ENCODE peak calls at places on chromosomes 16 and 17, in six cellular contexts. One of them, this sample, is unnamed.

GRCh38 chr17:35537569-35538209 is at the start of gene SLFN12L:
- DNase-seq in nephron progenitor cell: no peak
- DNase-seq in psoas muscle: no peak
- DNase-seq in stomach: no peak
- DNase-seq in astrocyte of the cerebellum: no peak
- DNase-seq in mesothelial cell of epicardium: no peak
- DNase-seq in this sample: no peak

GRCh38 chr16:55249361-55249760 is 74.6 kb upstream of the IRX6 start:
- DNase-seq in nephron progenitor cell: no peak
- DNase-seq in psoas muscle: no peak
- DNase-seq in stomach: no peak
- DNase-seq in astrocyte of the cerebellum: no peak
- DNase-seq in mesothelial cell of epicardium: no peak
- DNase-seq in this sample: no peak

GRCh38 chr17:2150871-2151270 is 96.0 kb downstream of the HIC1 start:
- DNase-seq in nephron progenitor cell: no peak
- DNase-seq in psoas muscle: no peak
- DNase-seq in stomach: no peak
- DNase-seq in astrocyte of the cerebellum: no peak
- DNase-seq in mesothelial cell of epicardium: no peak
- DNase-seq in this sample: no peak

GRCh38 chr17:65102235-65102634 is 34.9 kb upstream of the RGS9 start:
- DNase-seq in nephron progenitor cell: no peak
- DNase-seq in psoas muscle: no peak
- DNase-seq in stomach: no peak
- DNase-seq in astrocyte of the cerebellum: no peak
- DNase-seq in mesothelial cell of epicardium: no peak
- DNase-seq in this sample: no peak

GRCh38 chr16:30951785-30952184 is 2.9 kb downstream of the ORAI3 start:
- DNase-seq in nephron progenitor cell: no peak
- DNase-seq in psoas muscle: peak
- DNase-seq in stomach: peak
- DNase-seq in astrocyte of the cerebellum: peak
- DNase-seq in mesothelial cell of epicardium: no peak
- DNase-seq in this sample: no peak

GRCh38 chr16:65336169-65336568 is 214.3 kb upstream of the CDH11 start:
- DNase-seq in nephron progenitor cell: no peak
- DNase-seq in psoas muscle: no peak
- DNase-seq in stomach: no peak
- DNase-seq in astrocyte of the cerebellum: peak
- DNase-seq in mesothelial cell of epicardium: no peak
- DNase-seq in this sample: no peak

GRCh38 chr17:63246344-63246743 is 199.8 kb downstream of the CYB561 start:
- DNase-seq in nephron progenitor cell: no peak
- DNase-seq in psoas muscle: no peak
- DNase-seq in stomach: no peak
- DNase-seq in astrocyte of the cerebellum: no peak
- DNase-seq in mesothelial cell of epicardium: no peak
- DNase-seq in this sample: no peak

GRCh38 chr17:50187403-50187735 is 14.1 kb downstream of the COL1A1 start:
- DNase-seq in nephron progenitor cell: no peak
- DNase-seq in psoas muscle: no peak
- DNase-seq in stomach: no peak
- DNase-seq in astrocyte of the cerebellum: no peak
- DNase-seq in mesothelial cell of epicardium: no peak
- DNase-seq in this sample: no peak

GRCh38 chr16:58485184-58485887 is 14.6 kb upstream of the NDRG4 start:
- DNase-seq in nephron progenitor cell: no peak
- DNase-seq in psoas muscle: no peak
- DNase-seq in stomach: no peak
- DNase-seq in astrocyte of the cerebellum: no peak
- DNase-seq in mesothelial cell of epicardium: no peak
- DNase-seq in this sample: no peak

GRCh38 chr17:37430051-37430591 is 23.4 kb downstream of the TADA2A start:
- DNase-seq in nephron progenitor cell: no peak
- DNase-seq in psoas muscle: no peak
- DNase-seq in stomach: no peak
- DNase-seq in astrocyte of the cerebellum: no peak
- DNase-seq in mesothelial cell of epicardium: no peak
- DNase-seq in this sample: peak

GRCh38 chr16:8108991-8109509 is 481.3 kb downstream of the TMEM114 start:
- DNase-seq in nephron progenitor cell: no peak
- DNase-seq in psoas muscle: no peak
- DNase-seq in stomach: no peak
- DNase-seq in astrocyte of the cerebellum: no peak
- DNase-seq in mesothelial cell of epicardium: no peak
- DNase-seq in this sample: no peak

GRCh38 chr16:23949630-23950290 is 114.0 kb downstream of the PRKCB start:
- DNase-seq in nephron progenitor cell: no peak
- DNase-seq in psoas muscle: no peak
- DNase-seq in stomach: peak
- DNase-seq in astrocyte of the cerebellum: no peak
- DNase-seq in mesothelial cell of epicardium: no peak
- DNase-seq in this sample: peak

GRCh38 chr16:1713933-1714332 is 7.9 kb downstream of the MAPK8IP3 start:
- DNase-seq in nephron progenitor cell: peak
- DNase-seq in psoas muscle: peak
- DNase-seq in stomach: no peak
- DNase-seq in astrocyte of the cerebellum: no peak
- DNase-seq in mesothelial cell of epicardium: no peak
- DNase-seq in this sample: peak

DNA sequence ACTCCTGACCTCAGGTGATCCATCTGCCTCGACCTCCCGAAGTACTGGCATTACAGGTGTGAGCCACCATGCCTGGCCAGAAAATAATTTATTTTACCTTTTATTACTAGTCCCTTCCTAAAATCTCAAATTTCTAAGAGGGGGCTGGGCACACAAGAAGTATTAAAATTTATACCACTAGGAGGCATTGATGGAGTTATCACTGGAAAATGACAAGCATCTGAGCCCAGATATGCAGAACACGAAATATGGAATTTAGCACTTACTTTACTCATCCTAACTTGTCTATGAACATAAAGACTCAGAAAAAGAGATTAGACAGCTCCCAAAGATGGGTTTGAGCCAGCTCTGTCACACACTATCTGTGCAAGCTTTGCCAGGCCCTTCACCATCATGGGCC is 46.4 kb downstream of the STAT5A start:
- DNase-seq in nephron progenitor cell: no peak
- DNase-seq in psoas muscle: no peak
- DNase-seq in stomach: no peak
- DNase-seq in astrocyte of the cerebellum: no peak
- DNase-seq in mesothelial cell of epicardium: no peak
- DNase-seq in this sample: no peak
- TF ChIP-seq CTCF in nephron progenitor cell: no peak
- TF ChIP-seq CTCF in psoas muscle: no peak
- TF ChIP-seq CTCF in stomach: no peak
- TF ChIP-seq CTCF in astrocyte of the cerebellum: peak
- TF ChIP-seq CTCF in mesothelial cell of epicardium: peak
- TF ChIP-seq CTCF in this sample: no peak

GRCh38 chr16:424623-425081 is 797 bp upstream of the RAB11FIP3 start:
- DNase-seq in nephron progenitor cell: peak
- DNase-seq in psoas muscle: peak
- DNase-seq in stomach: peak
- DNase-seq in astrocyte of the cerebellum: no peak
- DNase-seq in mesothelial cell of epicardium: no peak
- DNase-seq in this sample: no peak

GRCh38 chr16:425740-426114 is 278 bp downstream of the RAB11FIP3 start:
- DNase-seq in nephron progenitor cell: no peak
- DNase-seq in psoas muscle: no peak
- DNase-seq in stomach: no peak
- DNase-seq in astrocyte of the cerebellum: no peak
- DNase-seq in mesothelial cell of epicardium: no peak
- DNase-seq in this sample: no peak

GRCh38 chr16:424033-424622 is 1.3 kb upstream of the RAB11FIP3 start:
- DNase-seq in nephron progenitor cell: no peak
- DNase-seq in psoas muscle: peak
- DNase-seq in stomach: peak
- DNase-seq in astrocyte of the cerebellum: peak
- DNase-seq in mesothelial cell of epicardium: no peak
- DNase-seq in this sample: no peak

GRCh38 chr16:426115-426905 is 861 bp downstream of the RAB11FIP3 start:
- DNase-seq in nephron progenitor cell: peak
- DNase-seq in psoas muscle: peak
- DNase-seq in stomach: no peak
- DNase-seq in astrocyte of the cerebellum: no peak
- DNase-seq in mesothelial cell of epicardium: no peak
- DNase-seq in this sample: no peak

DNA sequence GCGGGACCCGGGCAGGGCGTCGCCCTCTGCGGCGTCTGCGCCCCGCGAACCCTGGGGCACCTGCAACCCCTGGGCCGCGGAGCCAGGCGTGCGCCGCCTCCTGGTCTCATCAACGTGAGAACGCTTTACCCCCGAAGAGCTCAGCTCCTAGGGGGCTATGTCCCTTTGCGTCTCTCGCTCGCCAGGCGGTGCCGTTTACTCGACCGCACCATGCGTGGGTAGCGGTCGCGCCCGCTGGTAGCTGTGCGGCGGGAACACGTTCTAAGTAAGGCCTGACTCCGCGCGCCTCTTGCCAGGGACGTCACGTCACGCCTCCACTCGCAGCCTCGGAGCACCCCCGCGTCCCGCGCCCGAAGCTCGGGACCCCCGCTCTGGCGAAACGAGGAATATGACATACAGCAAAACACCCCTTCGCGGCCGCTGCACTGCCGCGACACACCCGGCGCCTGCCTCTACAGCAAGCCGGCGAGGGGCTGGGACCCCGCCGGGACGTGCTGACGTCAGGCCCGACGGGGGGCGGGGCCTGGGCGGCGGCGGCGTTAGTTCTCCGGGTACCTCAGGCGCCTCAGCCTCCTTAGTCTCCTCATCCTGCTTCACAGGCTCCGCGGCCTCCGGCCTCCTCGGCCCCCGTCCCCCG is at the start of gene RAB11FIP3:
- DNase-seq in nephron progenitor cell: peak
- DNase-seq in psoas muscle: peak
- DNase-seq in stomach: peak
- DNase-seq in astrocyte of the cerebellum: peak
- DNase-seq in mesothelial cell of epicardium: peak
- DNase-seq in this sample: peak
- TF ChIP-seq CTCF in nephron progenitor cell: no peak
- TF ChIP-seq CTCF in psoas muscle: peak
- TF ChIP-seq CTCF in stomach: no peak
- TF ChIP-seq CTCF in astrocyte of the cerebellum: peak
- TF ChIP-seq CTCF in mesothelial cell of epicardium: no peak
- TF ChIP-seq CTCF in this sample: peak

GRCh38 chr17:47323382-47324223 is at the start of gene EFCAB13:
- DNase-seq in nephron progenitor cell: peak
- DNase-seq in psoas muscle: peak
- DNase-seq in stomach: peak
- DNase-seq in astrocyte of the cerebellum: no peak
- DNase-seq in mesothelial cell of epicardium: peak
- DNase-seq in this sample: peak
- TF ChIP-seq CTCF in nephron progenitor cell: peak
- TF ChIP-seq CTCF in psoas muscle: no peak
- TF ChIP-seq CTCF in stomach: no peak
- TF ChIP-seq CTCF in astrocyte of the cerebellum: no peak
- TF ChIP-seq CTCF in mesothelial cell of epicardium: no peak
- TF ChIP-seq CTCF in this sample: peak

GRCh38 chr16:81615411-81615810 is 163.7 kb upstream of the PLCG2 start:
- DNase-seq in nephron progenitor cell: no peak
- DNase-seq in psoas muscle: no peak
- DNase-seq in stomach: no peak
- DNase-seq in astrocyte of the cerebellum: no peak
- DNase-seq in mesothelial cell of epicardium: no peak
- DNase-seq in this sample: no peak
- TF ChIP-seq CTCF in nephron progenitor cell: no peak
- TF ChIP-seq CTCF in psoas muscle: no peak
- TF ChIP-seq CTCF in stomach: no peak
- TF ChIP-seq CTCF in astrocyte of the cerebellum: no peak
- TF ChIP-seq CTCF in mesothelial cell of epicardium: no peak
- TF ChIP-seq CTCF in this sample: no peak

GRCh38 chr17:74343526-74344284 is 17.7 kb downstream of the KIF19 start:
- DNase-seq in nephron progenitor cell: no peak
- DNase-seq in psoas muscle: no peak
- DNase-seq in stomach: no peak
- DNase-seq in astrocyte of the cerebellum: no peak
- DNase-seq in mesothelial cell of epicardium: no peak
- DNase-seq in this sample: no peak
- TF ChIP-seq CTCF in nephron progenitor cell: no peak
- TF ChIP-seq CTCF in psoas muscle: no peak
- TF ChIP-seq CTCF in stomach: no peak
- TF ChIP-seq CTCF in astrocyte of the cerebellum: no peak
- TF ChIP-seq CTCF in mesothelial cell of epicardium: no peak
- TF ChIP-seq CTCF in this sample: no peak